ENCODE peak calls at places on chromosomes 16 and 17, in five cellular contexts. D is fibroblast of the aortic adventitia, I is GM03348, Z is fibroblast of the conjunctiva, W is cardiac fibroblast. G is an unnamed sample.

GRCh38 chr17:9837551-9838471 is 12.1 kb downstream of the GLP2R start:
- DNase-seq in D (peak), I (peak), Z (peak), W (peak), G (peak)

GRCh38 chr17:17472333-17472920 is 4.4 kb upstream of the MED9 start:
- DNase-seq in D (no peak), I (no peak), Z (no peak), W (no peak), G (no peak)

GRCh38 chr16:12435730-12436129 is 368.0 kb downstream of the CPPED1 start:
- DNase-seq in D (no peak), I (no peak), Z (no peak), W (no peak), G (no peak)

GRCh38 chr17:55784666-55785065 is 33.8 kb downstream of the PCTP start:
- DNase-seq in D (no peak), I (no peak), Z (no peak), W (no peak), G (no peak)

GRCh38 chr16:2155091-2156024 is at the start of gene TRAF7:
- DNase-seq in D (peak), I (peak), Z (peak), W (peak), G (peak)

GRCh38 chr17:81386646-81387234 is 8.5 kb upstream of the BAHCC1 start:
- DNase-seq in D (no peak), I (peak), Z (no peak), W (no peak), G (no peak)

GRCh38 chr16:55779391-55780094 is 53.4 kb downstream of the CES1 start:
- DNase-seq in D (no peak), I (no peak), Z (no peak), W (no peak), G (no peak)

GRCh38 chr16:89101303-89102034 is 7.8 kb downstream of the ACSF3 start:
- DNase-seq in D (no peak), I (no peak), Z (no peak), W (no peak), G (no peak)

GRCh38 chr17:1087381-1088241 is 90.7 kb downstream of the TIMM22 start:
- DNase-seq in D (peak), I (peak), Z (no peak), W (no peak), G (peak)

GRCh38 chr16:67209565-67209964 is 10.6 kb downstream of the ELMO3 start:
- DNase-seq in D (no peak), I (no peak), Z (no peak), W (no peak), G (no peak)

GRCh38 chr17:65627892-65628622 is 66.6 kb upstream of the AXIN2 start:
- DNase-seq in D (peak), I (no peak), Z (no peak), W (peak), G (peak)

GRCh38 chr16:62225675-62226074 is 189.4 kb upstream of the CDH8 start:
- DNase-seq in D (no peak), I (no peak), Z (peak), W (peak), G (peak)

GRCh38 chr17:32917081-32917480 is 10.9 kb upstream of the TMEM98 start:
- DNase-seq in D (no peak), I (no peak), Z (no peak), W (no peak), G (no peak)

GRCh38 chr16:84239910-84240309 is at the start of gene KCNG4:
- DNase-seq in D (no peak), I (no peak), Z (no peak), W (no peak), G (no peak)

GRCh38 chr16:1102921-1103648 is 7.0 kb upstream of the C1QTNF8 start:
- DNase-seq in D (no peak), I (peak), Z (no peak), W (peak), G (no peak)

GRCh38 chr16:54628796-54629625 is 301.7 kb upstream of the IRX5 start:
- DNase-seq in D (no peak), I (no peak), Z (no peak), W (no peak), G (no peak)

GRCh38 chr16:72467157-72467759 is 295.3 kb upstream of the PMFBP1 start:
- DNase-seq in D (peak), I (peak), Z (peak), W (peak), G (peak)

G was measured in amniotic epithelial cell.